ENCODE peak calls at places on chromosomes 1 and 21, in five cellular contexts. A is mesenchymal stem cell, R is neuronal stem cell, X is K562, Y is SK-N-SH. B is an unnamed sample.
A peak's percentile ranks its signal among the peaks of the same experiment; 100 is the strongest.

GRCh38 chr1:8097077-8097799 is 71.1 kb upstream of the ERRFI1 start:
- DNase-seq in A (peak; percentile 94), R (no peak), X (no peak), Y (no peak), B (peak; percentile 98)

GRCh38 chr1:6224733-6225132 is 11.0 kb downstream of the ICMT start:
- DNase-seq in A (no peak), R (no peak), X (no peak), Y (no peak), B (peak; percentile 42)

GRCh38 chr1:74584185-74584584 is 71.8 kb upstream of the LRRC53 start:
- DNase-seq in A (peak; percentile 62), R (no peak), X (no peak), Y (no peak), B (no peak)

GRCh38 chr1:162605225-162605927 is 26.9 kb upstream of the DDR2 start:
- DNase-seq in A (peak; percentile 96), R (no peak), X (no peak), Y (no peak), B (peak; percentile 100)

GRCh38 chr1:202205523-202206190 is 12.1 kb downstream of the LGR6 start:
- DNase-seq in A (no peak), R (no peak), X (no peak), Y (no peak), B (no peak)

GRCh38 chr1:153928776-153929432 is 6.1 kb upstream of the GATAD2B start:
- DNase-seq in A (peak; percentile 85), R (no peak), X (no peak), Y (peak; percentile 82), B (no peak)

GRCh38 chr1:117093870-117094621 is 27.5 kb downstream of the TRIM45 start:
- DNase-seq in A (peak; percentile 78), R (no peak), X (peak; percentile 66), Y (peak; percentile 23), B (peak; percentile 52)

GRCh38 chr1:221294244-221294643 is 415.0 kb downstream of the HLX start:
- DNase-seq in A (peak; percentile 74), R (no peak), X (no peak), Y (no peak), B (peak; percentile 61)

GRCh38 chr1:117544509-117545109 is 61.2 kb upstream of the TENT5C start:
- DNase-seq in A (no peak), R (no peak), X (no peak), Y (no peak), B (no peak)

GRCh38 chr1:183885142-183885735 is 80.3 kb downstream of the RGL1 start:
- DNase-seq in A (peak; percentile 14), R (no peak), X (no peak), Y (no peak), B (peak; percentile 5)

GRCh38 chr1:26814377-26814776 is 12.1 kb upstream of the ZDHHC18 start:
- DNase-seq in A (no peak), R (no peak), X (no peak), Y (no peak), B (no peak)

GRCh38 chr1:203656796-203657620 is 30.4 kb downstream of the ATP2B4 start:
- DNase-seq in A (no peak), R (no peak), X (no peak), Y (no peak), B (peak; percentile 60)

GRCh38 chr1:93015590-93015989 is 54.3 kb upstream of the DIPK1A start:
- DNase-seq in A (no peak), R (no peak), X (no peak), Y (no peak), B (peak; percentile 93)

GRCh38 chr21:44337428-44337827 is 1.8 kb downstream of the CFAP410 start:
- DNase-seq in A (no peak), R (no peak), X (no peak), Y (no peak), B (no peak)

GRCh38 chr1:29245876-29246275 is 9.6 kb downstream of the PTPRU start:
- DNase-seq in A (peak; percentile 37), R (no peak), X (no peak), Y (peak; percentile 68), B (peak; percentile 75)

GRCh38 chr1:60622486-60622885 is 459.9 kb upstream of the NFIA start:
- DNase-seq in A (no peak), R (no peak), X (no peak), Y (no peak), B (no peak)

GRCh38 chr1:205266584-205267305 is 39.0 kb downstream of the TMCC2 start:
- DNase-seq in A (no peak), R (no peak), X (no peak), Y (no peak), B (no peak)
- H2AFZ ChIP-seq in A (no peak overlapping the region), R (no peak overlapping the region), X (peak overlapping the region; percentile 63), Y (no peak overlapping the region), B (no peak overlapping the region)

GRCh38 chr1:3911521-3911845 is 11.4 kb upstream of the C1orf174 start:
- DNase-seq in A (no peak), R (no peak), X (no peak), Y (no peak), B (no peak)
- H2AFZ ChIP-seq in A (no peak overlapping the region), R (no peak overlapping the region), X (no peak overlapping the region), Y (no peak overlapping the region), B (peak overlapping the region; percentile 88)

GRCh38 chr1:90391116-90391515 is 326.0 kb downstream of the BARHL2 start:
- DNase-seq in A (no peak), R (peak; percentile 37), X (no peak), Y (no peak), B (peak; percentile 14)
- H2AFZ ChIP-seq in A (no peak overlapping the region), R (peak overlapping the region; percentile 39), X (no peak overlapping the region), Y (no peak overlapping the region), B (no peak overlapping the region)

GRCh38 chr1:167092653-167093052 is 1.2 kb upstream of the STYXL2 start:
- DNase-seq in A (peak; percentile 3), R (no peak), X (no peak), Y (no peak), B (no peak)
- H2AFZ ChIP-seq in A (no peak overlapping the region), R (no peak overlapping the region), X (no peak overlapping the region), Y (no peak overlapping the region), B (no peak overlapping the region)

GRCh38 chr1:41955461-41956159 is 36.9 kb upstream of the HIVEP3 start:
- DNase-seq in A (peak; percentile 86), R (peak; percentile 59), X (no peak), Y (no peak), B (peak; percentile 96)
- H2AFZ ChIP-seq in A (no peak overlapping the region), R (peak overlapping the region; percentile 36), X (no peak overlapping the region), Y (peak overlapping the region; percentile 80), B (no peak overlapping the region)

GRCh38 chr1:156021087-156021416 is 301 bp upstream of the SSR2 start:
- DNase-seq in A (no peak), R (no peak), X (no peak), Y (no peak), B (no peak)
- H2AFZ ChIP-seq in A (no peak overlapping the region), R (peak overlapping the region; percentile 87), X (peak overlapping the region; percentile 96), Y (peak overlapping the region; percentile 92), B (peak overlapping the region; percentile 72)

DNA sequence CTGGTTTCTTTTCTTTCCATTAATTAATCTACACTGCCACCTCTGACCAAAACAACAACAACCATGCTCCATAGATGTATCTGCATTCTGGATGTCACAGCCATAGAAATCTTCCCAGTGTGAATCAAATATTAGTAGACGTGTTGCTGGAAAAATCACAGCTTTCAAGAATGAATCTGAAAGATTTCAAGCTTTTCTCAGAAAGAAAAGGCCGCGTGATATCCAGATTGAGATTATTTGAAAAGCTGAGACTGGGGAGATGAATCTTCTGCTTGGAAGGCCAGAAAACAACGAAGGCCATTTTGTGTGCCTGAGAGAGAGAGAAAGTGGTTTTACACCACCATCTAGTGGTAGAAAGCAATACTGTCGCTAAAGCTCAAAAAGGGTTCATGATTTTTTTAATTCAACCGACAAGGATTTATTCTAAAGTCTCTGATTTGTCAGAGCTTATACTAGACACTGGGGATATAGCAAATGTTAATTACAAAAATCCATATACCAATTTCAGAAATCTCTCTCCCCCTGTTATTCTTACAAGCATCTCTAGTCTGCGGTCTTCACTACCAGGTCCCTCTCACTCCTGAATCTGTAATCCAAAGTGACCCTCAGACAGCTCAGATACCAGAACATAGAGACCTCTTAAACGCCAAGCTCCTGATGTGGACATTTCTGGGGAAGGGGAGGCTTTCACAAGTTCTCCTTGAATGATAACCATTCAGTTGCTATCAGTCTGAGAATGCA is 87.5 kb upstream of the SGIP1 start:
- DNase-seq in A (peak; percentile 76), R (peak; percentile 72), X (peak; percentile 49), Y (peak; percentile 64), B (peak; percentile 86)
- H2AFZ ChIP-seq in A (no peak overlapping the region), R (peak overlapping the region; percentile 85), X (no peak overlapping the region), Y (peak overlapping the region; percentile 64), B (peak overlapping the region; percentile 74)

GRCh38 chr1:156920233-156921052 is at the start of gene LRRC71:
- DNase-seq in A (peak; percentile 81), R (peak; percentile 87), X (peak; percentile 95), Y (peak; percentile 75), B (peak; percentile 46)
- H2AFZ ChIP-seq in A (no peak within 1 kb of the TSS), R (peak within 1 kb of the TSS; percentile 81), X (peak within 1 kb of the TSS; percentile 91), Y (no peak within 1 kb of the TSS), B (no peak within 1 kb of the TSS)

GRCh38 chr1:198352975-198353695 is 187.3 kb downstream of the ATP6V1G3 start:
- DNase-seq in A (no peak), R (no peak), X (no peak), Y (no peak), B (no peak)
- H2AFZ ChIP-seq in A (no peak overlapping the region), R (no peak overlapping the region), X (no peak overlapping the region), Y (no peak overlapping the region), B (no peak overlapping the region)

GRCh38 chr1:182715531-182715930 is 31.1 kb upstream of the RGS8 start:
- DNase-seq in A (no peak), R (no peak), X (no peak), Y (no peak), B (no peak)

GRCh38 chr1:182721525-182721924 is 37.1 kb upstream of the RGS8 start:
- DNase-seq in A (no peak), R (no peak), X (no peak), Y (no peak), B (no peak)

GRCh38 chr1:182716740-182717720 is 32.6 kb upstream of the RGS8 start:
- DNase-seq in A (no peak), R (no peak), X (no peak), Y (no peak), B (no peak)

GRCh38 chr1:182720465-182720864 is 36.1 kb upstream of the RGS8 start:
- DNase-seq in A (peak; percentile 34), R (no peak), X (no peak), Y (no peak), B (no peak)

DNA sequence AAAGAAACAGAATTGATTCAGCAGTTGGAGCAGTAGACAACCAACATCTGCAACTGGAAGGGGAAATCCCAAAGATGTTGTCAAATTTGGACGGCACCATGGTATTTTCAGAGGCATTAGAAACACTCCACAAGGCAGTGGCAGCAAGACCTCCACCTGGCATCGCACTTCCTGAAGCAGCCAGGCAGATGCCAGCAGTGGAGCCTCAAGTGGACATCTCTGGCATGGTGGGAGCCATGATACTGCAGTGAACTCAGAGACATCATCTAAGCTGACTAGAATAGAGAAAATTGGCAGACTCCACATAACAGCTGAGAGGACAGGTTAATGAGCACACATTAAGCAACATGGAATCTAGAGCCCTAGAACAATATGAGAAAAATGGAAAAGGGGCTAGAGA is 33.9 kb upstream of the RGS8 start:
- DNase-seq in A (no peak), R (no peak), X (no peak), Y (no peak), B (no peak)
- H2AFZ ChIP-seq in A (no peak overlapping the region), R (no peak overlapping the region), X (no peak overlapping the region), Y (no peak overlapping the region), B (no peak overlapping the region)